ENCODE peak calls at places on chromosomes 12 and 14, in nine cellular contexts. Q is effector CD4-positive, alpha-beta T cell; R is ureter; I is body of pancreas; G is NCI-H2107; F is SHP77; H is heart left ventricle; B is activated T-cell treated with anti-CD3 and anti-CD28 coated beads for 1 hour; E is CD8-positive, alpha-beta memory T cell. T is an unnamed sample.

GRCh38 chr12:96776908-96777307 is 130.1 kb upstream of the NEDD1 start:
- DNase-seq in Q (no peak), R (no peak), I (no peak), G (no peak), F (no peak), H (no peak), B (no peak), E (no peak), T (no peak)

GRCh38 chr12:52370906-52371608 is 3.8 kb upstream of the KRT85 start:
- DNase-seq in Q (no peak), R (peak), I (peak), G (no peak), F (no peak), H (no peak), B (no peak), E (no peak), T (no peak)

GRCh38 chr12:53380797-53381738 is 1.1 kb downstream of the SP1 start:
- DNase-seq in Q (no peak), R (no peak), I (no peak), G (no peak), F (no peak), H (no peak), B (no peak), E (no peak), T (no peak)

GRCh38 chr12:7108042-7108927 is 729 bp downstream of the C1RL start:
- DNase-seq in Q (peak), R (peak), I (peak), G (peak), F (peak), H (peak), B (peak), E (peak), T (peak)

GRCh38 chr12:41992029-41992428 is 152.6 kb downstream of the GXYLT1 start:
- DNase-seq in Q (no peak), R (no peak), I (no peak), G (no peak), F (no peak), H (no peak), B (no peak), E (no peak), T (no peak)

GRCh38 chr14:85415015-85415712 is 114.8 kb upstream of the FLRT2 start:
- DNase-seq in Q (no peak), R (peak), I (peak), G (no peak), F (peak), H (peak), B (no peak), E (no peak), T (no peak)

GRCh38 chr12:111819191-111820158 is 22.6 kb upstream of the MAPKAPK5 start:
- DNase-seq in Q (no peak), R (no peak), I (no peak), G (no peak), F (no peak), H (no peak), B (no peak), E (no peak), T (no peak)

GRCh38 chr12:52223411-52224039 is 9.5 kb upstream of the KRT7 start:
- DNase-seq in Q (no peak), R (no peak), I (peak), G (no peak), F (no peak), H (no peak), B (no peak), E (no peak), T (no peak)

GRCh38 chr12:50221228-50222008 is 54.2 kb upstream of the CERS5 start:
- DNase-seq in Q (no peak), R (no peak), I (no peak), G (peak), F (peak), H (no peak), B (no peak), E (no peak), T (peak)

GRCh38 chr14:48709277-48709785 is 876.8 kb downstream of the RPS29 start:
- DNase-seq in Q (no peak), R (no peak), I (no peak), G (no peak), F (no peak), H (no peak), B (no peak), E (no peak), T (no peak)

GRCh38 chr14:104820669-104821228 is 19.8 kb downstream of the ZBTB42 start:
- DNase-seq in Q (no peak), R (peak), I (peak), G (peak), F (no peak), H (peak), B (no peak), E (no peak), T (no peak)

GRCh38 chr12:94172973-94173372 is 24.6 kb downstream of the PLXNC1 start:
- DNase-seq in Q (no peak), R (no peak), I (no peak), G (no peak), F (no peak), H (no peak), B (no peak), E (no peak), T (no peak)

GRCh38 chr12:116975779-116976393 is 65.1 kb downstream of the FBXW8 start:
- DNase-seq in Q (no peak), R (no peak), I (no peak), G (no peak), F (no peak), H (no peak), B (no peak), E (no peak), T (no peak)

GRCh38 chr12:120646044-120646443 is 5.6 kb downstream of the CABP1 start:
- DNase-seq in Q (no peak), R (no peak), I (no peak), G (no peak), F (no peak), H (no peak), B (no peak), E (no peak), T (no peak)

GRCh38 chr12:19970826-19971225 is 397.5 kb upstream of the PDE3A start:
- DNase-seq in Q (no peak), R (no peak), I (no peak), G (no peak), F (no peak), H (no peak), B (no peak), E (no peak), T (no peak)

GRCh38 chr12:1946311-1946710 is 27.9 kb upstream of the CACNA2D4 start:
- DNase-seq in Q (no peak), R (no peak), I (no peak), G (no peak), F (no peak), H (no peak), B (no peak), E (no peak), T (no peak)

GRCh38 chr12:83040339-83040738 is 353.6 kb downstream of the TMTC2 start:
- DNase-seq in Q (no peak), R (no peak), I (no peak), G (no peak), F (no peak), H (no peak), B (no peak), E (no peak), T (no peak)

GRCh38 chr14:58738876-58739275 is 101.1 kb downstream of the DACT1 start:
- DNase-seq in Q (no peak), R (no peak), I (no peak), G (no peak), F (no peak), H (no peak), B (no peak), E (no peak), T (no peak)

GRCh38 chr12:121033625-121034349 is 5.3 kb downstream of the OASL start:
- DNase-seq in Q (peak), R (no peak), I (no peak), G (no peak), F (no peak), H (no peak), B (peak), E (peak), T (no peak)

GRCh38 chr14:96341323-96341722 is 21.8 kb downstream of the ATG2B start:
- DNase-seq in Q (no peak), R (no peak), I (no peak), G (no peak), F (no peak), H (no peak), B (no peak), E (no peak), T (no peak)

GRCh38 chr14:69500096-69500495 is 15.6 kb downstream of the PLEKHD1 start:
- DNase-seq in Q (no peak), R (no peak), I (no peak), G (no peak), F (no peak), H (no peak), B (no peak), E (no peak), T (no peak)

GRCh38 chr12:93415723-93416464 is 25.9 kb downstream of the UBE2N start:
- DNase-seq in Q (no peak), R (no peak), I (no peak), G (no peak), F (no peak), H (no peak), B (no peak), E (no peak), T (no peak)